ENCODE peak calls at places on chromosomes 1 and 21, in five cellular contexts. O is choroid plexus epithelial cell, E is HFF-Myc, H is lung, C is left ventricle myocardium inferior. R is an unnamed sample.

GRCh38 chr1:164683235-164683634 is 124.3 kb downstream of the PBX1 start:
- DNase-seq in O (no peak), E (no peak), H (no peak), C (no peak), R (no peak)

GRCh38 chr1:78277253-78277652 is 213.5 kb upstream of the PTGFR start:
- DNase-seq in O (peak; percentile 75), E (no peak), H (no peak), C (no peak), R (peak; percentile 88)

GRCh38 chr1:68229927-68230812 is 2.2 kb downstream of the WLS start:
- DNase-seq in O (peak; percentile 61), E (no peak), H (no peak), C (no peak), R (peak; percentile 64)

GRCh38 chr1:111784273-111784901 is 28.7 kb downstream of the DDX20 start:
- DNase-seq in O (no peak), E (no peak), H (no peak), C (no peak), R (no peak)

GRCh38 chr1:5142389-5142788 is 488.0 kb downstream of the AJAP1 start:
- DNase-seq in O (no peak), E (no peak), H (no peak), C (no peak), R (no peak)

GRCh38 chr1:204680461-204680860 is 5.1 kb downstream of the LRRN2 start:
- DNase-seq in O (no peak), E (no peak), H (no peak), C (peak; percentile 34), R (no peak)

GRCh38 chr1:65001238-65001792 is 35.0 kb upstream of the JAK1 start:
- DNase-seq in O (peak; percentile 69), E (no peak), H (peak; percentile 75), C (peak; percentile 83), R (peak; percentile 55)

GRCh38 chr1:49576327-49576901 is 447.3 kb downstream of the AGBL4 start:
- DNase-seq in O (no peak), E (no peak), H (no peak), C (no peak), R (no peak)

GRCh38 chr1:25710583-25711347 is 89.2 kb upstream of the SELENON start:
- DNase-seq in O (no peak), E (no peak), H (no peak), C (no peak), R (no peak)

GRCh38 chr1:114428083-114428754 is 82.8 kb downstream of the TRIM33 start:
- DNase-seq in O (peak; percentile 53), E (no peak), H (no peak), C (no peak), R (peak; percentile 41)

GRCh38 chr21:45768011-45768740 is 124.7 kb downstream of the PCBP3 start:
- DNase-seq in O (peak; percentile 63), E (no peak), H (no peak), C (no peak), R (peak; percentile 62)

GRCh38 chr1:118304722-118305344 is 119.8 kb upstream of the SPAG17 start:
- DNase-seq in O (peak; percentile 53), E (no peak), H (no peak), C (no peak), R (peak; percentile 10)

DNA sequence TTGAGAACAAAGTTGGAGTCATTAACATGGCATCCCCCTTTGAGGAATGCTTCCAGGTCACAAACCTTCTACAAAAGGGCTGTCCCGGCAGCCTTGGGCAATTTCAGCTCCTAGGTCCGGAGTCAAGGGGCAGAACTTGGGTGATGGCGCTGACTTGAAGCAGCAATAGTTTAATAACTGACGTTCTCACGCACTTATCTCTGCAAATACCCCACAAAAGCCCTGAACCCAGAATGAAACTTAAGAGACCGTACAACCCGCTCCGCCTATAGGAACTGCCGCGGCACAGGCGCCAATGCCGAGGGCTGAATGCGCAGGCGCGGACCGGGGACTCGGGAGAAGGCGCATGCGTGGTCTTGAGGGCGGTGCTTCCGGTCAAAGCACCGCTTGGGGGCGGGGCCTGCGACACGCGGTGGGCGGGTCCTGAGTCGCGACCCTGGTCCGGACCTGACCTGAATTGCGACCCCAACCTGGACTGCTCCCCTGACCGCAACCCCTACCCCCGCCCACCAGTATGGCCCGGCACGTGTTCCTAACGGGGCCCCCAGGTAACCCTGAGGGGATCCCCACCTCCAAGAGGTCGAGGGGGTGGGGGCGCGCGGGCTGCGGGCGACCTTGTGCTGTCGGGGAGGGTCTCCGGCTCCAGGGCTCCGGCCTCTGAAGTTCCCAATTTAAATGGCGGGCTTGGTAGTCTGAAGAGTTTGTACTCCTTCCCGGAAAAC is at the start of gene NTPCR:
- DNase-seq in O (peak; percentile 95), E (peak; percentile 77), H (peak; percentile 94), C (peak; percentile 92), R (peak; percentile 94)
- TF ChIP-seq CTCF in O (peak; percentile 38), E (no peak), H (no peak), C (peak; percentile 39), R (peak; percentile 8)

DNA sequence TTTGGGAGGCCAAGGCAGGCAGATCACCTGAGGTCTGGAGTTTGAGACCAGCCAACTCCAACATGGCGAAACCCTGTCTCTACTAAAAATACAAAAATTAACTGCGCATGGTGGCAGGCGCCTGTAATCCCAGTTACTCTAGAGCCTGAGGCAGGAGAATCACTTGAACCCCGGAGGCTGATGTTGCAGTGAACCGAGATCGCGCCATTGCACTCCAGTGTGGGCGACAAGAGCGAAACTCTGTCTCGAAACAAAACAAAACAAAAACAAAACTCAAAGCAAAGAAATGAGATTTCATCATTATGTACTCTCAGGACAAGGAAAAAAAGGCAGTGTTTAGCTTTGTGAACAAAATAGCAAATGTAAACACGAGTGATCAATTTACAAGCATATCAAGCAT is 61.0 kb downstream of the LAMC2 start:
- DNase-seq in O (no peak), E (no peak), H (no peak), C (no peak), R (no peak)
- H3K4me3 ChIP-seq in O (no peak overlapping the region), E (no peak overlapping the region), H (no peak overlapping the region), C (no peak overlapping the region), R (no peak overlapping the region)

DNA sequence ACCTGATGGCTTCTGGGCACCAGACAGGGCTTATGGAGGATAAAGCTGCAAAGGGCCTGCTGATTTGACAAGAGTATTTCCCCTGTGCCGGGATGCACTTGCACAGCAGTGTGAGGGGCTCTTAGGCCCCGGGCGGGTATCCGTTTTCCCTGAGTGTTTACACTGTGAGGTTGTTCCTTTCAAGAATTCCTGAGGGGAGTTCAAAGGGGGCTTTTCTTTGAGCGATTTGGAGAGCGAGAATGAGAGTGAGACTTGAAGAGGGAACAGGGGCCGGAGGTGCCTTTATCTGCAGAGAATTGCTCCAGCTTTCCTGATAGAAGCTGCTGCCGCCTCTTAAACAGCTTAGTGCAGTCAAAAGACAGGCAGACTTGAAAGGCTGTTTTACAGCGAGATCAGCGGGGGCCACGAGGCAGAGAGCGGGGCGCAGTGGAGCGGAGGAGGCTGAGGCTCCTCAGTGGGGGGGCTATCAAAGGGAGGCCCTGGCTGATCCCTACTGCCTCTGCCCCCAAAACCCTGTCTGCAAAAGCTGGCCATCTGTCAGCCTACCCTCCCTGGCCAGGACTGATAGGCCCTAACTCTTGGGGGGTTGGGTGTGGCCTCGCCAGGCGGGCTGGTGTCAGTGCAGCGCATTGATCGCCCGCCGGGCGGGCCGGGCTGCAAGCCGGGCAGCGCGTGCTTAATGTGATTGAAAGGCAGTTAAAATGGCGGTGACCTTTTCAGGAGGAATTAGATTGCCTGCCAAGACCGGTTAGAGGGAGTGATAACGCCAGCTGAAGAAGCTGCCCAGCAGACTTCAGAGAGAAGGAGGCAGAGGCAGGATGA is 36.5 kb downstream of the TMEM53 start:
- DNase-seq in O (no peak), E (no peak), H (no peak), C (no peak), R (no peak)
- TF ChIP-seq CTCF in O (no peak), E (no peak), H (no peak), C (no peak), R (no peak)

GRCh38 chr1:86706018-86706417 is 1.6 kb downstream of the SH3GLB1 start:
- DNase-seq in O (peak; percentile 13), E (no peak), H (no peak), C (no peak), R (peak; percentile 17)

GRCh38 chr1:86704972-86705632 is 726 bp downstream of the SH3GLB1 start:
- DNase-seq in O (peak; percentile 63), E (peak; percentile 14), H (peak; percentile 63), C (peak; percentile 70), R (peak; percentile 71)

GRCh38 chr1:86705633-86705985 is 1.2 kb downstream of the SH3GLB1 start:
- DNase-seq in O (peak; percentile 22), E (no peak), H (no peak), C (no peak), R (peak; percentile 37)

GRCh38 chr1:86704456-86704971 is at the start of gene SH3GLB1:
- DNase-seq in O (peak; percentile 89), E (peak; percentile 36), H (peak; percentile 89), C (peak; percentile 89), R (peak; percentile 89)

DNA sequence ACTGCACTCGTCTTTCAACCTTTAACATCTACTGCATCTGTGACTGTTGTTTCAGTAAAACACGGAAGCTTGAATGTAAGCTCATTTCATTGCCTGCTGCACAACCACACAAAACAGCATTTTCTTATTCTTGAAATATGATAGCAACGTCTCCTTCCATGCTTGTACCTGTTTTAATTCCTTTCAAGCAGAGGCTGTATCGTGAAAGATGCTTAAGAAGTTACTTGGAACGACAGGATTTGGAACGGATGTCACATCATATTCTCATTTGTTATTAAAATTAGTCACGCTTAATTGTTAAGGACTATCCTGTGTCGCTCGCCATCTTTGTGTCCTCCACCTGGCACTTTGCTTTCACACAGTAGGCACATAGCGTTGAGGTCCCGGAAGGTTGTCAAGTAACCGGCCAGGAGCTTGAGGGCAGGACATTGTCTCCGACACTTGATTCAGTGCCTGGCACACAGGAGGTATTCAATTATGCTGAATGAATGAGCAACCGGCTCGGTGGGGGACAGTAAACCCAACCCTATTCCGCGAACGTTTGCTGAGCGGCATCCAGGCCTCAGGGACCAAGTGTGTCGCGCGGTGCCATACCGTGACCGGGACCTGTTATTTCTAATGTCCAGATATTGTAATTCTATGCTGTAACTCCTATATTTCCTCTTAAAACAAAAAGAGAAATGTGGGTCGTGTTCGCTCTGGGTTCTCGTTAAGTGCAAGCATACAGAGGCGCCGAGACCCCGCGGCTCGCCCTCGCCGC is 500 bp upstream of the SH3GLB1 start:
- DNase-seq in O (peak; percentile 24), E (no peak), H (peak; percentile 38), C (no peak), R (no peak)
- H3K4me3 ChIP-seq in O (peak overlapping the region; percentile 94), E (peak overlapping the region; percentile 88), H (peak overlapping the region; percentile 54), C (peak overlapping the region; percentile 91), R (peak overlapping the region; percentile 82)

GRCh38 chr1:56754713-56755505 is 64.3 kb downstream of the FYB2 start:
- DNase-seq in O (no peak), E (no peak), H (no peak), C (no peak), R (no peak)

GRCh38 chr1:56755911-56756310 is 63.3 kb downstream of the FYB2 start:
- DNase-seq in O (no peak), E (no peak), H (no peak), C (no peak), R (no peak)

GRCh38 chr1:56758135-56758534 is 61.1 kb downstream of the FYB2 start:
- DNase-seq in O (no peak), E (no peak), H (no peak), C (peak; percentile 19), R (no peak)
- TF ChIP-seq CTCF in O (no peak), E (no peak), H (no peak), C (peak; percentile 53), R (no peak)

DNA sequence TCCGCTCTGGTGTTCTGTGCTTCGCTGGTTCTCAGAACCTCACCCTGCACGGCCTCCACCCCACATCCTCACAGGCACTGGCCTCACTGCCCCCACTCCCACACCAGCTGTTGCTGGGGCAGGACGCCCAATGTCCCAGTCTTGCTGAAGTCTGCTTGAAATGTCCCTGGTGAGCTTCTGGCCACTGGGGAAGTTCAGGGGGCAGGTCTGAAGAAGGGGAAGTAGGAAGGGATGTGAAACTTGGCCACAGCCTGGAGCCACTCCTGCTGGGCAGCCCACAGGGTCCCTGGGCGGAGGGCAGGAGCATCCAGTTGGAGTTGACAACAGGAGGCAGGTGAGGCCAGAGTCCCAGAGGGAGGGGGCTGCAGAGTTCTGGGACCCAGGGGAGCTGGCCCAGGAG is at the start of gene C1QA:
- DNase-seq in O (no peak), E (no peak), H (peak; percentile 54), C (peak; percentile 62), R (no peak)
- H3K4me3 ChIP-seq in O (no peak within 1 kb of the TSS), E (no peak within 1 kb of the TSS), H (peak within 1 kb of the TSS; percentile 21), C (peak within 1 kb of the TSS; percentile 44), R (no peak within 1 kb of the TSS)

R was measured in cardiac fibroblast.